ENCODE peak calls at places on chromosome 12, in six cellular contexts. H is fibroblast of lung, S is MG63, J is uterus, O is SK-N-SH, A is left ventricle myocardium inferior. N is an unnamed sample.
A peak's percentile ranks its signal among the peaks of the same experiment; 100 is the strongest.

GRCh38 chr12:113244015-113244983 is 23.0 kb downstream of the TPCN1 start:
- DNase-seq in S (peak; percentile 62), A (peak; percentile 71), J (peak; percentile 63), H (no peak), O (peak; percentile 56), N (no peak)

GRCh38 chr12:39892146-39892545 is 213.7 kb downstream of the SLC2A13 start:
- DNase-seq in O (no peak), J (no peak), S (no peak), A (no peak), H (no peak), N (no peak)

GRCh38 chr12:48998497-48999353 is 450 bp downstream of the DDN start:
- DNase-seq in H (no peak), O (peak; percentile 63), S (no peak), J (no peak), A (no peak), N (peak; percentile 79)

GRCh38 chr12:46371718-46372130 is 849 bp downstream of the SLC38A2 start:
- DNase-seq in H (peak; percentile 49), J (no peak), A (peak; percentile 67), O (peak; percentile 77), S (peak; percentile 75), N (peak; percentile 70)

GRCh38 chr12:103810108-103810507 is 30.9 kb downstream of the NT5DC3 start:
- DNase-seq in J (no peak), O (no peak), H (no peak), A (no peak), S (no peak), N (no peak)

GRCh38 chr12:115916910-115917668 is 360.4 kb downstream of the MED13L start:
- DNase-seq in J (peak; percentile 56), A (peak; percentile 50), O (peak; percentile 86), S (peak; percentile 12), H (no peak), N (peak; percentile 94)

GRCh38 chr12:65487679-65488078 is 209.2 kb downstream of the MSRB3 start:
- DNase-seq in A (no peak), H (no peak), S (no peak), O (no peak), J (no peak), N (no peak)

GRCh38 chr12:28172434-28173030 is 17.7 kb upstream of the CCDC91 start:
- DNase-seq in H (peak; percentile 58), O (peak; percentile 42), J (no peak), A (no peak), S (peak; percentile 29), N (peak; percentile 44)

GRCh38 chr12:9813821-9814798 is 13.2 kb upstream of the KLRF1 start:
- DNase-seq in H (peak; percentile 16), A (peak; percentile 76), J (peak; percentile 60), O (peak; percentile 55), S (peak; percentile 44), N (peak; percentile 89)
- H3K4me3 ChIP-seq in H (no peak overlapping the region), A (peak overlapping the region; percentile 55), J (no peak overlapping the region), O (no peak overlapping the region), S (no peak overlapping the region), N (peak overlapping the region; percentile 11)

DNA sequence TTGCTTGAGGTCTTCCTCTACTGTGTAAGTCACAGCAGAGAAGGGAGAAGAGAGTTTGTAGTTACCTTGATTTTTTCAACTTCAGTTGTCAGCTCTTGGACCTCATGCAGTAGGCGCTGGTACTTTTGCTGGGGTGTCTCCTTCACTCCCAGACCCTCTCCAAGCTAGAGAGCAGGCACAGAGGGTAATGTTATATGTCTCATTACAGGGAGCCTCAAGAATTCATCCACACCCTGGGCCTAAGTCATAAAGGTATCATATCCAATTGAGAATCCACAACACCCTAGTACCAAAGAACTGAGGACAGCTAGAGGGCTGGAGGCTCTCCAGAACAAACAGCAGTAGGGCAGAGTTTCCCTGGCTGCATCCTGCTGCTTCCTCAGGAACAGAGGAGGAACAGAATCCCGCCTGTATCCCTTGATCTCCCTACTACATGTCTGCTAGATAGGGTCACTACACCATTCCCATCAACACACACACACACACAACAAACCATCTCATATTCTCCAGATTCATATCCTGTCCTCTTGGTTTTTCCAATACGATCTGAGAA is 11.9 kb downstream of the DCTN2 start:
- DNase-seq in H (no peak), A (no peak), O (no peak), J (no peak), S (no peak), N (no peak)
- H3K36me3 ChIP-seq in H (peaks cover 20% of the 10 kb centered on the region), A (peaks cover 78% of the 10 kb centered on the region), O (peaks cover 64% of the 10 kb centered on the region), J (no peaks in the 10 kb centered on the region), S (peaks cover 54% of the 10 kb centered on the region), N (peaks cover 40% of the 10 kb centered on the region)

DNA sequence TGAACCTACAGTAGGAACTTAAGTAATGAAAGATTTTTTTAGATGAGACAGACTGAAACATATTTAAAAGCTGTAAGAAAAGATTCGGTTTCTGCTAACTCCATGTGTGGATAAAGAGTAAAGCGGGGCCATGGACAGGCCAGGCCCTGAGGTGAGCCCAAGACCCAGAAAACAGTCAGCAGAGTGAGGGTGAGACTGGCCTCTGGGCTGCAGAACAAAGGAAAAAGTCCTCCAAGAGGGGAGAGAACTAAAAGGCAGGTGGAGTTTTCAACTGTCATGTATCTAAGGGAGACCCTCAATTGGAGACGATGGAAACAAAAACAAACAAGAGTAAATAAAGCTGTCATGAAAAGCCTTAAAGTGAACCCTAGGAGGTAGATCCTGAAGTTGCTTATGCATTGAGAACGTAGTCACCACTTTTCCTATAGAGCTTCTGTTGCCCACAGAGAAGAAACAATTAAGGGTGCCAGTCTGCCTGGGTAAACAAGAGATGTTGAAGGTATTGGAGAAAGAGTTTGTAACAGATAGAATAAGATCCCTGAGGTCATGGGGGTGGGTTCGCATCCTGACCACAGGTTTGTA is 268.9 kb upstream of the PDE3A start:
- DNase-seq in S (no peak), O (no peak), H (no peak), A (no peak), J (no peak), N (peak; percentile 19)
- H3K27me3 ChIP-seq in S (no peaks in the 10 kb centered on the region), O (no peaks in the 10 kb centered on the region), H (no peaks in the 10 kb centered on the region), A (no peaks in the 10 kb centered on the region), J (no peaks in the 10 kb centered on the region), N (no peaks in the 10 kb centered on the region)

DNA sequence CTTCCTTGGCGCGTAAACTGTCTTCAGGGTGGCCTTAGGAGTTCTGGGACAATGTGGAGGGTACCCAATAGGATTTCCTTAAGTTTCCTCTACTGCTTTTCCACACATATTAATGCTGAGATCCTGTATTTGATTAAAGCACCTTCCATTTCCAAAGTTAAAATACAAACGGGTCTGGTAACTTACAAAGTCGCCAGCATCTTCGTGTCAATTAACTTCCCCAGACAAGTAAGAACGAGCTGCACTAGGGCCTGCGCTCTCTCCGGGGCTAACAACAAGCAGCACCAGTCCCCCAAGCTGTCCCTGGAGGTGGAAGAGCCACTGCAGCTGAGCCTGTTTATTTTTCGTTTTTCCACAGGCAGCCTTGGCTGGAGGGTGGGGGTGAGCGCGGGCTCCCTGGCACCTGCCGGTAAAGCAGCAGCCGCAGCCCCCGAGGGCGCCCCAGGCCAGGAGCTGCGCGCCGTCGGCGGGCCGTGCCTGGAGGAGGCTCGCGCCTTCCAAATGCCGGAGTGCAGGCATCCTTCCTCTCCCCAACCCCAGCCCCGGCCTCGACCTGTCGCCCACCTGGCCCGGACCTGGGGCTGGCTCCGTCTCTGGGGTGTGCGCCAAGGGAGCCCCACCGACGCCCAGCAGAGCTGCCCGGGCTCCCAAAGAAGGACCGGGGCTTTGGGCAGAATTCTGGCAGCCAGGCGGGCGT is 130.7 kb downstream of the NDUFA12 start:
- DNase-seq in H (no peak), J (peak; percentile 17), O (peak; percentile 67), A (no peak), S (no peak), N (peak; percentile 80)
- H3K4me3 ChIP-seq in H (no peak overlapping the region), J (peak overlapping the region; percentile 65), O (peak overlapping the region; percentile 37), A (peak overlapping the region; percentile 68), S (peak overlapping the region; percentile 20), N (peak overlapping the region; percentile 54)

GRCh38 chr12:56315626-56316473 is at the start of gene CNPY2:
- DNase-seq in H (peak; percentile 98), O (peak; percentile 95), S (peak; percentile 98), J (peak; percentile 93), A (peak; percentile 96), N (peak; percentile 97)

GRCh38 chr12:56307221-56307965 is 7.3 kb upstream of the CS start:
- DNase-seq in A (no peak), H (no peak), J (no peak), S (no peak), O (no peak), N (no peak)

GRCh38 chr12:56315256-56315625 is 547 bp downstream of the CNPY2 start:
- DNase-seq in J (no peak), O (peak; percentile 37), A (no peak), H (peak; percentile 14), S (no peak), N (peak; percentile 62)

GRCh38 chr12:56308714-56309113 is 7.1 kb downstream of the CNPY2 start:
- DNase-seq in S (no peak), A (no peak), O (no peak), H (no peak), J (no peak), N (no peak)

GRCh38 chr12:56311003-56311402 is 4.8 kb downstream of the CNPY2 start:
- DNase-seq in O (no peak), H (no peak), J (no peak), A (no peak), S (no peak), N (no peak)
- H3K36me3 ChIP-seq in O (peaks cover 45% of the 10 kb centered on the region), H (peaks cover 4% of the 10 kb centered on the region), J (no peaks in the 10 kb centered on the region), A (peaks cover 65% of the 10 kb centered on the region), S (peaks cover 62% of the 10 kb centered on the region), N (peaks cover 16% of the 10 kb centered on the region)

GRCh38 chr12:57473392-57473791 is 6.3 kb downstream of the ARHGAP9 start:
- DNase-seq in A (no peak), J (no peak), H (no peak), O (no peak), S (no peak), N (peak; percentile 13)
- H3K27me3 ChIP-seq in A (peaks cover 100% of the 10 kb centered on the region), J (peaks cover 20% of the 10 kb centered on the region), H (peaks cover 55% of the 10 kb centered on the region), O (peaks cover 81% of the 10 kb centered on the region), S (peaks cover 28% of the 10 kb centered on the region), N (peaks cover 49% of the 10 kb centered on the region)

DNA sequence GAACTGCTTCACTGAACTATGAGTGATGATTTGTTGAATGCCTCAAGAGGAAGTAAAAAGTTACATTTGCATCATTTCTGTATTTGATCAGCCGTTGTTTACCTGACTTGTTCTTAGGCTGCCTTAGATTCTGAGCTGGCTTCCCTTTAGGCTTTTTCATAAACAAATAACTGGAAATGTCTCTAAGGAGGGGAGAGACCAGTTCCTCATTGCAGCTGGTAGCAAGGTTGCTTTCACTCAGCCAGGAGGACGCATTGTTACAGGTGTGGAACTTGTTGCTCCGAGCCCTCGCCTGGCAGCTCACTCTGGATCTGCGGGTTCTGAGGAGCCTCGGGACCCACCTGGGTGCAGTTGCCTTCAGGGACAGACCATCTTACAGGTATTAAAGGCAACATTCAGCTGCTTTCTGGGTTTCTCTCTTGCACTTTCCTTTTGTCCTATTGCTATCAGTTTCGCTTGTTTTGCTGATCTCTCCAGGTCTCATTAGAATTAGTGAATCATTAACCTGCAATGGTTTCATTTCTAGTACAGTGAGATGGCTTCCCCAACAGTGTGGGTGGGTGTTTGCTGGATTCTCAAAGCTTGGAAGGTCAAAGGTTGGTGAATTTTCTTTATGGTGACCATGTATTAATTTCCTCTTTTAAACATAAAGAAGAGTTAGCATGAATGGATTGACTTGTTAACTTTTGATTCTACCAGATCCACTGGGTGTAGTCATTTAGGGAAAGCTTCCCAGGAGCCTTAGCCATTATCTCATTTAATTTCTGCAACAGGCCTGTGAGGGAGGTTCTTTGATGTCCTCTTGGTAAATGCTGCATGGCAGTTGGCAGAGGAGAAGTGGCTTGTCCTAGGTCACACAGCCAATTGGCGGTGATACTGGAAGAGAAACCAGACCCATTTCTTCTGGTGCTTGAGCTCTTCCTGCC is at the start of gene PLEKHG7:
- DNase-seq in A (no peak), H (no peak), S (no peak), J (no peak), O (no peak), N (no peak)
- H3K4me3 ChIP-seq in A (no peak within 1 kb of the TSS), H (no peak within 1 kb of the TSS), S (no peak within 1 kb of the TSS), J (no peak within 1 kb of the TSS), O (no peak within 1 kb of the TSS), N (no peak within 1 kb of the TSS)